ENCODE peak calls at places on chromosomes 1 and 21, in seven cellular contexts. One of them, this sample, is unnamed.

GRCh38 chr1:94013331-94013925 is 104.2 kb upstream of the GCLM start:
- DNase-seq in G401: peak; percentile 48
- DNase-seq in activated T-cell treated with anti-CD3 and anti-CD28 coated beads for 1 hour: no peak
- DNase-seq in NCI-H2107: no peak
- DNase-seq in fibroblast of mammary gland: no peak
- DNase-seq in cardiac fibroblast: no peak
- DNase-seq in sigmoid colon: no peak
- DNase-seq in this sample: no peak

GRCh38 chr1:187641015-187641414 is 812.3 kb downstream of the PLA2G4A start:
- DNase-seq in G401: no peak
- DNase-seq in NCI-H2107: no peak
- DNase-seq in fibroblast of mammary gland: no peak
- DNase-seq in activated T-cell treated with anti-CD3 and anti-CD28 coated beads for 1 hour: no peak
- DNase-seq in cardiac fibroblast: no peak
- DNase-seq in sigmoid colon: no peak
- DNase-seq in this sample: no peak

GRCh38 chr1:4176841-4177240 is 276.8 kb upstream of the C1orf174 start:
- DNase-seq in activated T-cell treated with anti-CD3 and anti-CD28 coated beads for 1 hour: no peak
- DNase-seq in G401: no peak
- DNase-seq in sigmoid colon: no peak
- DNase-seq in cardiac fibroblast: no peak
- DNase-seq in NCI-H2107: no peak
- DNase-seq in fibroblast of mammary gland: no peak
- DNase-seq in this sample: no peak

GRCh38 chr1:210024996-210025395 is 87.0 kb downstream of the SYT14 start:
- DNase-seq in activated T-cell treated with anti-CD3 and anti-CD28 coated beads for 1 hour: no peak
- DNase-seq in fibroblast of mammary gland: no peak
- DNase-seq in NCI-H2107: no peak
- DNase-seq in sigmoid colon: no peak
- DNase-seq in G401: no peak
- DNase-seq in cardiac fibroblast: no peak
- DNase-seq in this sample: no peak

GRCh38 chr1:72892461-72892860 is 610.1 kb upstream of the NEGR1 start:
- DNase-seq in activated T-cell treated with anti-CD3 and anti-CD28 coated beads for 1 hour: no peak
- DNase-seq in NCI-H2107: no peak
- DNase-seq in fibroblast of mammary gland: peak; percentile 74
- DNase-seq in cardiac fibroblast: no peak
- DNase-seq in G401: no peak
- DNase-seq in sigmoid colon: no peak
- DNase-seq in this sample: no peak

GRCh38 chr1:54922921-54923421 is 36.0 kb upstream of the DHCR24 start:
- DNase-seq in NCI-H2107: no peak
- DNase-seq in activated T-cell treated with anti-CD3 and anti-CD28 coated beads for 1 hour: no peak
- DNase-seq in cardiac fibroblast: peak; percentile 37
- DNase-seq in G401: no peak
- DNase-seq in sigmoid colon: no peak
- DNase-seq in fibroblast of mammary gland: no peak
- DNase-seq in this sample: no peak

GRCh38 chr1:167501513-167502191 is 16.7 kb downstream of the CD247 start:
- DNase-seq in fibroblast of mammary gland: no peak
- DNase-seq in cardiac fibroblast: no peak
- DNase-seq in NCI-H2107: no peak
- DNase-seq in sigmoid colon: peak; percentile 4
- DNase-seq in G401: no peak
- DNase-seq in activated T-cell treated with anti-CD3 and anti-CD28 coated beads for 1 hour: no peak
- DNase-seq in this sample: no peak

GRCh38 chr1:22024485-22025367 is 23.3 kb downstream of the CELA3A start:
- DNase-seq in G401: peak; percentile 50
- DNase-seq in NCI-H2107: no peak
- DNase-seq in activated T-cell treated with anti-CD3 and anti-CD28 coated beads for 1 hour: peak; percentile 55
- DNase-seq in fibroblast of mammary gland: peak; percentile 83
- DNase-seq in sigmoid colon: peak; percentile 82
- DNase-seq in cardiac fibroblast: peak; percentile 90
- DNase-seq in this sample: peak; percentile 85

GRCh38 chr1:189987509-189987908 is 490.2 kb downstream of the BRINP3 start:
- DNase-seq in activated T-cell treated with anti-CD3 and anti-CD28 coated beads for 1 hour: no peak
- DNase-seq in sigmoid colon: no peak
- DNase-seq in NCI-H2107: no peak
- DNase-seq in G401: no peak
- DNase-seq in cardiac fibroblast: no peak
- DNase-seq in fibroblast of mammary gland: no peak
- DNase-seq in this sample: no peak

GRCh38 chr1:21323091-21323490 is 32.8 kb upstream of the ECE1 start:
- DNase-seq in NCI-H2107: no peak
- DNase-seq in G401: no peak
- DNase-seq in sigmoid colon: no peak
- DNase-seq in fibroblast of mammary gland: peak; percentile 63
- DNase-seq in activated T-cell treated with anti-CD3 and anti-CD28 coated beads for 1 hour: no peak
- DNase-seq in cardiac fibroblast: peak; percentile 62
- DNase-seq in this sample: no peak

GRCh38 chr1:10065760-10066159 is 33.0 kb downstream of the UBE4B start:
- DNase-seq in cardiac fibroblast: no peak
- DNase-seq in NCI-H2107: no peak
- DNase-seq in sigmoid colon: no peak
- DNase-seq in activated T-cell treated with anti-CD3 and anti-CD28 coated beads for 1 hour: no peak
- DNase-seq in fibroblast of mammary gland: no peak
- DNase-seq in G401: no peak
- DNase-seq in this sample: no peak

GRCh38 chr1:50109647-50110075 is 941 bp downstream of the ELAVL4 start:
- DNase-seq in NCI-H2107: peak; percentile 37
- DNase-seq in G401: peak; percentile 83
- DNase-seq in sigmoid colon: no peak
- DNase-seq in fibroblast of mammary gland: peak; percentile 4
- DNase-seq in activated T-cell treated with anti-CD3 and anti-CD28 coated beads for 1 hour: no peak
- DNase-seq in cardiac fibroblast: no peak
- DNase-seq in this sample: peak; percentile 72

GRCh38 chr1:78377356-78377928 is 113.3 kb upstream of the PTGFR start:
- DNase-seq in fibroblast of mammary gland: peak; percentile 49
- DNase-seq in NCI-H2107: no peak
- DNase-seq in cardiac fibroblast: no peak
- DNase-seq in G401: no peak
- DNase-seq in activated T-cell treated with anti-CD3 and anti-CD28 coated beads for 1 hour: no peak
- DNase-seq in sigmoid colon: no peak
- DNase-seq in this sample: no peak

GRCh38 chr1:116228501-116228900 is 117.3 kb downstream of the MAB21L3 start:
- DNase-seq in fibroblast of mammary gland: no peak
- DNase-seq in cardiac fibroblast: no peak
- DNase-seq in NCI-H2107: no peak
- DNase-seq in sigmoid colon: no peak
- DNase-seq in G401: no peak
- DNase-seq in activated T-cell treated with anti-CD3 and anti-CD28 coated beads for 1 hour: no peak
- DNase-seq in this sample: no peak

GRCh38 chr1:61141288-61142044 is 59.1 kb downstream of the NFIA start:
- DNase-seq in activated T-cell treated with anti-CD3 and anti-CD28 coated beads for 1 hour: no peak
- DNase-seq in G401: peak; percentile 16
- DNase-seq in fibroblast of mammary gland: peak; percentile 82
- DNase-seq in sigmoid colon: no peak
- DNase-seq in cardiac fibroblast: peak; percentile 77
- DNase-seq in NCI-H2107: no peak
- DNase-seq in this sample: no peak

GRCh38 chr1:163824006-163824405 is 502.3 kb downstream of the NUF2 start:
- DNase-seq in NCI-H2107: no peak
- DNase-seq in fibroblast of mammary gland: peak; percentile 98
- DNase-seq in activated T-cell treated with anti-CD3 and anti-CD28 coated beads for 1 hour: no peak
- DNase-seq in cardiac fibroblast: peak; percentile 83
- DNase-seq in G401: no peak
- DNase-seq in sigmoid colon: peak; percentile 66
- DNase-seq in this sample: no peak

GRCh38 chr21:37829447-37829846 is 86.8 kb downstream of the KCNJ6 start:
- DNase-seq in NCI-H2107: no peak
- DNase-seq in activated T-cell treated with anti-CD3 and anti-CD28 coated beads for 1 hour: no peak
- DNase-seq in sigmoid colon: no peak
- DNase-seq in cardiac fibroblast: peak; percentile 15
- DNase-seq in fibroblast of mammary gland: peak; percentile 21
- DNase-seq in G401: no peak
- DNase-seq in this sample: no peak

GRCh38 chr1:244114895-244115294 is 63.8 kb downstream of the ZBTB18 start:
- DNase-seq in G401: no peak
- DNase-seq in fibroblast of mammary gland: no peak
- DNase-seq in NCI-H2107: no peak
- DNase-seq in activated T-cell treated with anti-CD3 and anti-CD28 coated beads for 1 hour: no peak
- DNase-seq in cardiac fibroblast: no peak
- DNase-seq in sigmoid colon: no peak
- DNase-seq in this sample: no peak

GRCh38 chr1:92858564-92859399 is 26.9 kb downstream of the RPL5 start:
- DNase-seq in fibroblast of mammary gland: peak; percentile 86
- DNase-seq in activated T-cell treated with anti-CD3 and anti-CD28 coated beads for 1 hour: peak; percentile 12
- DNase-seq in cardiac fibroblast: peak; percentile 88
- DNase-seq in G401: peak; percentile 93
- DNase-seq in sigmoid colon: peak; percentile 68
- DNase-seq in NCI-H2107: peak; percentile 71
- DNase-seq in this sample: peak; percentile 98

GRCh38 chr1:54653036-54653435 is 11.4 kb downstream of the MROH7 start:
- DNase-seq in activated T-cell treated with anti-CD3 and anti-CD28 coated beads for 1 hour: no peak
- DNase-seq in NCI-H2107: no peak
- DNase-seq in fibroblast of mammary gland: no peak
- DNase-seq in cardiac fibroblast: no peak
- DNase-seq in G401: no peak
- DNase-seq in sigmoid colon: no peak
- DNase-seq in this sample: no peak

GRCh38 chr1:202158810-202159533 is 1.4 kb downstream of the PTPN7 start:
- DNase-seq in G401: no peak
- DNase-seq in activated T-cell treated with anti-CD3 and anti-CD28 coated beads for 1 hour: no peak
- DNase-seq in sigmoid colon: no peak
- DNase-seq in fibroblast of mammary gland: no peak
- DNase-seq in cardiac fibroblast: no peak
- DNase-seq in NCI-H2107: no peak
- DNase-seq in this sample: no peak

GRCh38 chr1:19661721-19662228 is 2.9 kb upstream of the HTR6 start:
- DNase-seq in G401: peak; percentile 47
- DNase-seq in sigmoid colon: no peak
- DNase-seq in NCI-H2107: no peak
- DNase-seq in fibroblast of mammary gland: peak; percentile 59
- DNase-seq in cardiac fibroblast: peak; percentile 67
- DNase-seq in activated T-cell treated with anti-CD3 and anti-CD28 coated beads for 1 hour: peak; percentile 44
- DNase-seq in this sample: peak; percentile 34

This sample was measured in pons.